ENCODE peak calls at places on chromosome 4, in four cellular contexts. L is lower leg skin, N is HT1080, C is mucosa of gallbladder. T is an unnamed sample.

GRCh38 chr4:133149932-133150642 is 993 bp downstream of the PCDH10 start:
- DNase-seq in C (no peak), N (no peak), L (no peak), T (no peak)

GRCh38 chr4:56078866-56079265 is 130.1 kb downstream of the CEP135 start:
- DNase-seq in C (no peak), N (no peak), L (no peak), T (no peak)

GRCh38 chr4:102663073-102663472 is 97.7 kb downstream of the MANBA start:
- DNase-seq in N (peak; percentile 89), C (no peak), L (no peak), T (no peak)

GRCh38 chr4:4752576-4753401 is 106.7 kb upstream of the MSX1 start:
- DNase-seq in C (no peak), N (peak; percentile 39), L (no peak), T (no peak)

GRCh38 chr4:70628444-70628843 is at the start of gene ENAM:
- DNase-seq in L (no peak), N (no peak), C (no peak), T (no peak)

GRCh38 chr4:172708184-172708583 is 460.4 kb upstream of the GALNT7 start:
- DNase-seq in N (peak; percentile 11), L (no peak), C (no peak), T (no peak)

GRCh38 chr4:116180056-116180690 is 905.2 kb downstream of the TRAM1L1 start:
- DNase-seq in N (peak; percentile 6), C (no peak), L (no peak), T (no peak)

GRCh38 chr4:70666369-70666768 is at the start of gene JCHAIN:
- DNase-seq in N (no peak), C (no peak), L (no peak), T (no peak)

GRCh38 chr4:85067342-85067741 is 100.9 kb upstream of the WDFY3 start:
- DNase-seq in L (no peak), C (no peak), N (no peak), T (no peak)

GRCh38 chr4:84224522-84224921 is 274.6 kb downstream of the NKX6-1 start:
- DNase-seq in C (no peak), L (no peak), N (no peak), T (no peak)

T was measured in AG08396.